ENCODE peak calls at places on chromosomes 11 and 22, in seven cellular contexts. R is PC-3; S is smooth muscle cell of the brain vasculature; A is NCI-H748 treated with DMSO at 0.1 percent for 48 hours; B is cardiac fibroblast; P is stimulated activated CD8-positive, alpha-beta memory T cell treated with anti-CD3 and anti-CD28 coated beads, Interleukin-15, amount 100 ng/mL, for 24 hours; K is SK-MEL-5. F is an unnamed sample.

GRCh38 chr22:35359380-35360065 is 21.4 kb upstream of the HMOX1 start:
- DNase-seq in R (no peak), S (no peak), A (no peak), B (no peak), P (no peak), K (no peak), F (no peak)

GRCh38 chr11:115784796-115785521 is 280.7 kb upstream of the CADM1 start:
- DNase-seq in R (no peak), S (no peak), A (no peak), B (no peak), P (no peak), K (no peak), F (no peak)

GRCh38 chr22:37657590-37658132 is 862 bp upstream of the PDXP start:
- DNase-seq in R (peak), S (no peak), A (no peak), B (no peak), P (no peak), K (peak), F (no peak)

GRCh38 chr11:88335284-88335683 is 2.3 kb downstream of the CTSC start:
- DNase-seq in R (peak), S (no peak), A (no peak), B (no peak), P (no peak), K (no peak), F (no peak)

GRCh38 chr11:36376888-36377758 is 81.0 kb downstream of the PRR5L start:
- DNase-seq in R (no peak), S (no peak), A (peak), B (peak), P (no peak), K (peak), F (peak)

GRCh38 chr22:36781656-36782627 is 6.0 kb upstream of the IFT27 start:
- DNase-seq in R (peak), S (peak), A (no peak), B (peak), P (peak), K (peak), F (peak)

GRCh38 chr22:29313126-29314071 is 2.1 kb downstream of the RASL10A start:
- DNase-seq in R (no peak), S (no peak), A (no peak), B (peak), P (no peak), K (peak), F (no peak)

GRCh38 chr11:10701982-10702381 is 8.4 kb upstream of the IRAG1 start:
- DNase-seq in R (peak), S (no peak), A (no peak), B (peak), P (no peak), K (no peak), F (no peak)

GRCh38 chr11:66889974-66890373 is 33.1 kb downstream of the LRFN4 start:
- DNase-seq in R (no peak), S (no peak), A (no peak), B (no peak), P (no peak), K (no peak), F (no peak)

GRCh38 chr22:24367841-24368240 is 59.6 kb upstream of the ADORA2A start:
- DNase-seq in R (peak), S (no peak), A (no peak), B (peak), P (no peak), K (no peak), F (no peak)

GRCh38 chr11:75966546-75967287 is 151.7 kb downstream of the UVRAG start:
- DNase-seq in R (peak), S (peak), A (no peak), B (peak), P (no peak), K (no peak), F (no peak)

GRCh38 chr22:46352691-46353386 is 17.3 kb downstream of the TRMU start:
- DNase-seq in R (peak), S (no peak), A (no peak), B (peak), P (no peak), K (peak), F (peak)

GRCh38 chr22:29816128-29816527 is 21.9 kb downstream of the ASCC2 start:
- DNase-seq in R (no peak), S (no peak), A (no peak), B (peak), P (no peak), K (no peak), F (no peak)

GRCh38 chr11:120052196-120052775 is 85.6 kb downstream of the TRIM29 start:
- DNase-seq in R (no peak), S (no peak), A (no peak), B (no peak), P (no peak), K (no peak), F (no peak)

GRCh38 chr22:18045794-18046193 is 21.4 kb upstream of the MICAL3 start:
- DNase-seq in R (no peak), S (no peak), A (no peak), B (no peak), P (no peak), K (no peak), F (no peak)

GRCh38 chr11:118884613-118885274 is 1.1 kb downstream of the CXCR5 start:
- DNase-seq in R (no peak), S (no peak), A (no peak), B (no peak), P (no peak), K (no peak), F (no peak)

GRCh38 chr11:97367406-97368083 is 977.7 kb downstream of the JRKL start:
- DNase-seq in R (no peak), S (no peak), A (no peak), B (no peak), P (no peak), K (no peak), F (no peak)

GRCh38 chr11:32005786-32006406 is 85.0 kb upstream of the RCN1 start:
- DNase-seq in R (peak), S (no peak), A (no peak), B (no peak), P (no peak), K (no peak), F (no peak)

GRCh38 chr11:57340228-57340627 is 2.1 kb downstream of the P2RX3 start:
- DNase-seq in R (peak), S (no peak), A (no peak), B (peak), P (no peak), K (peak), F (no peak)

GRCh38 chr22:33073989-33074391 is 15.8 kb upstream of the SYN3 start:
- DNase-seq in R (peak), S (no peak), A (no peak), B (no peak), P (no peak), K (peak), F (peak)

GRCh38 chr11:68302256-68303054 is 9.9 kb upstream of the LRP5 start:
- DNase-seq in R (peak), S (no peak), A (no peak), B (peak), P (no peak), K (no peak), F (peak)

GRCh38 chr11:27592111-27592780 is 85.7 kb upstream of the LIN7C start:
- DNase-seq in R (no peak), S (no peak), A (no peak), B (peak), P (no peak), K (no peak), F (no peak)

GRCh38 chr11:77065878-77066228 is 918 bp upstream of the CAPN5 start:
- DNase-seq in R (no peak), S (no peak), A (no peak), B (peak), P (no peak), K (no peak), F (no peak)

GRCh38 chr11:2814751-2815150 is 70.8 kb downstream of the CDKN1C start:
- DNase-seq in R (no peak), S (no peak), A (no peak), B (no peak), P (no peak), K (no peak), F (no peak)

GRCh38 chr11:6667733-6668374 is 12.2 kb upstream of the DCHS1 start:
- DNase-seq in R (peak), S (no peak), A (peak), B (peak), P (no peak), K (peak), F (peak)

GRCh38 chr11:1409108-1409851 is 19.5 kb downstream of the BRSK2 start:
- DNase-seq in R (peak), S (no peak), A (no peak), B (no peak), P (no peak), K (no peak), F (no peak)

GRCh38 chr11:119222308-119222707 is 16.2 kb downstream of the CBL start:
- DNase-seq in R (peak), S (no peak), A (peak), B (peak), P (no peak), K (peak), F (no peak)

GRCh38 chr11:66465371-66466224 is 1.1 kb upstream of the PELI3 start:
- DNase-seq in R (no peak), S (no peak), A (no peak), B (no peak), P (no peak), K (no peak), F (no peak)

GRCh38 chr11:33389635-33390034 is 132.5 kb downstream of the HIPK3 start:
- DNase-seq in R (no peak), S (no peak), A (no peak), B (no peak), P (no peak), K (no peak), F (no peak)

GRCh38 chr11:15897211-15897960 is 459.0 kb downstream of the SOX6 start:
- DNase-seq in R (peak), S (no peak), A (no peak), B (peak), P (no peak), K (no peak), F (peak)

GRCh38 chr11:128503231-128503991 is 83.9 kb downstream of the ETS1 start:
- DNase-seq in R (no peak), S (no peak), A (no peak), B (peak), P (no peak), K (peak), F (no peak)

GRCh38 chr11:65448418-65449196 is 26.0 kb downstream of the NEAT1 start:
- DNase-seq in R (peak), S (no peak), A (no peak), B (peak), P (no peak), K (peak), F (no peak)

GRCh38 chr22:39173787-39174497 is 21.5 kb upstream of the CBX7 start:
- DNase-seq in R (no peak), S (no peak), A (no peak), B (no peak), P (no peak), K (no peak), F (no peak)

GRCh38 chr11:20443596-20443995 is 56.1 kb downstream of the PRMT3 start:
- DNase-seq in R (peak), S (peak), A (no peak), B (peak), P (no peak), K (peak), F (no peak)